ENCODE peak calls at places on chromosome 16, in eight cellular contexts. U is kidney, P is mesothelial cell of epicardium, V is lower leg skin, T is heart left ventricle, L is PC-9, W is tibial artery, K is IMR-90. X is an unnamed sample.

GRCh38 chr16:14486520-14487303 is 143.3 kb downstream of the PARN start:
- DNase-seq in U (peak), P (peak), V (peak), T (no peak), L (peak), W (peak), K (peak), X (no peak)

GRCh38 chr16:57153841-57154240 is 32.0 kb downstream of the PSME3IP1 start:
- DNase-seq in U (no peak), P (no peak), V (peak), T (no peak), L (no peak), W (no peak), K (no peak), X (no peak)

GRCh38 chr16:65769055-65769465 is 597.4 kb upstream of the CDH5 start:
- DNase-seq in U (no peak), P (no peak), V (no peak), T (no peak), L (peak), W (no peak), K (peak), X (no peak)

GRCh38 chr16:46736695-46737094 is 11.4 kb downstream of the MYLK3 start:
- DNase-seq in U (no peak), P (no peak), V (no peak), T (no peak), L (no peak), W (peak), K (no peak), X (no peak)

GRCh38 chr16:11636172-11636721 is 32.0 kb upstream of the SNN start:
- DNase-seq in U (no peak), P (no peak), V (no peak), T (no peak), L (peak), W (no peak), K (no peak), X (no peak)

GRCh38 chr16:3546990-3547682 is 30.1 kb downstream of the NLRC3 start:
- DNase-seq in U (no peak), P (no peak), V (no peak), T (no peak), L (no peak), W (no peak), K (no peak), X (no peak)

GRCh38 chr16:86806181-86806837 is 228.0 kb downstream of the FOXL1 start:
- DNase-seq in U (no peak), P (no peak), V (peak), T (no peak), L (no peak), W (peak), K (no peak), X (no peak)

GRCh38 chr16:86476956-86477530 is 33.3 kb upstream of the FOXF1 start:
- DNase-seq in U (no peak), P (no peak), V (no peak), T (no peak), L (no peak), W (no peak), K (no peak), X (no peak)

GRCh38 chr16:21653571-21653970 is 1.2 kb upstream of the IGSF6 start:
- DNase-seq in U (no peak), P (no peak), V (no peak), T (no peak), L (no peak), W (no peak), K (no peak), X (no peak)

DNA sequence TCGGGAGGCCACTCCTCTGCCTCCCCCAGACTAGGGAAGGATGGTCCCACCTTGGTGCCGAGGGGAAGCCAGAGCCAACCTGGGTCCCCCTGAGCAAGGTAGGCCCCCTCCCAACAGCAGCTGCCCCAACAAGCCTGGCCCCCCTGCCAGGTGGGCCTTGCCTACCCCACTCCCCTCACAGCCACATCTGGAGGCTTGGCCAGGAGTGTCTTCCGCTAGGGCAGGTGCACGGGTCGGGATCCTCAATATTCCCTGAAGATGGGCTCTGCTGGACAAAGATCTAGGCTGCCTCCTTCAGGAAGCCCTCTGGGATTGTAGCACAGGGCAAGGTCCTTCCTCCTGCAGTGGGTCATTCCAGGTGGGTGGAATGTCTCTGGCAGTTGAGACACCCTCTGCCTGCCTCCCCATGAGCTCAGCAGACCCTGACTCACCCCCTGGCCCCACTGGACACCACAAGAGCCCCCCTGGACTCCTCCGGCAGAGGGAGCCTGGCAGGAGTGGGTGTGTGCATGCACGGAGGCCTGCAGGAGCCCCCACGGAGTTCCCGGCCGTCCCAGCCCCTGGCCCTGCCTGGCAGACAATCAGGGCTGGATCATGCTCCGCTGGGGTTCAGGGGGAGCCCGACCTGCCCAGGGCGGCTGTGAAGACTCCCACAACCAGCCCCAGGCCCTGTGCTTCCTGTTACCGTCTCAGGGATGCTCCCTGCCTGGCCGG is 437 bp downstream of the C1QTNF8 start:
- DNase-seq in U (no peak), P (no peak), V (no peak), T (no peak), L (no peak), W (no peak), K (no peak), X (no peak)
- TF ChIP-seq CTCF in U (no peak), P (no peak), V (no peak), T (no peak), L (no peak), W (no peak), K (no peak), X (no peak)

DNA sequence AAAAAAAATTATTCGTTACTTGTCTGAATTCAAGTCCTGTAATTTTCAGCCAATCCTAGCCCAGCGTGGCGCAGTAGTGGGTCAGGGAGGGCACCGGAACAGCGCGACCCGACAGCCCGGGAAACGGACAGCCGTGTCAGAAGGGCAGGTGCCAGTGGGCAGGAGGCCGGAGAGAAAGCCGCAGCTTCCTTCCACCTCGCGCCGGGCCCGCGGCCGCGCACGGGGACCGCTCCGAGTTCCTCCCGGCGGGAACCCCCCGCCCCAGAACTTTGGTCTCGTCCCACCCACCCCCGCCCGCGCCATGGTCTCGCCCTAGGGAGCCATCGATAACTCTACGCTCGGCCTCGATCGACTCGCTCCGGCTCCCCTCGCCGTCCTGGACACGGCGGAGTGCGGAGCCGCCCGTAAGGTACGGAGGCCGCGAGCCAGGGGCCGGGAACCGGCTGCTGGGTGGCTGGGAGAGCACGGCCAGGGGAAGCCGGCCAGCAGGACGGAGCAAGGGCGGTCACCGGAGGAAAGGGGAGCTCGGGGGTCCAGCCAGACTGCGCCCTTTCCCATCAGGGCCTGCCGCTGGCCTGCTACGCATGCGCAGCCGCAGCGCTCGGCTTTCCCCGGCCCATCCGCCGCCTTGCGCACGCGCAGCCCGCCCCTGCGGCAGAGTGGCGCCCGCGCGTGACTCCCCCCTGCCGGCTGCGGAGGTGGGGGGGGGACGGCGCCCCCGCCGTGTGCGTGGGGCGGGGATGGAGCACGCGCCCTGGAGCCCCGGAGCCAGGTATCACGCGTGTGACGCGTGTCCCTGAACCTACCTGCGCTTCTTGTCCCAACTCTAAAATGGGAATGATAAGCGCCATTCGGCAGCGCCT is at the start of gene MLST8:
- DNase-seq in U (peak), P (peak), V (peak), T (peak), L (peak), W (peak), K (peak), X (peak)
- TF ChIP-seq CTCF in U (no peak), P (peak), V (no peak), T (peak), L (peak), W (no peak), K (peak), X (no peak)

GRCh38 chr16:15777533-15778203 is 79.2 kb downstream of the MYH11 start:
- DNase-seq in U (peak), P (no peak), V (no peak), T (no peak), L (peak), W (no peak), K (peak), X (peak)
- TF ChIP-seq CTCF in U (peak), P (no peak), V (no peak), T (peak), L (peak), W (no peak), K (peak), X (peak)

GRCh38 chr16:71443714-71444113 is 1.9 kb upstream of the TLE7 start:
- DNase-seq in U (no peak), P (no peak), V (no peak), T (no peak), L (no peak), W (no peak), K (no peak), X (no peak)

GRCh38 chr16:71442041-71442440 is at the start of gene TLE7:
- DNase-seq in U (no peak), P (no peak), V (no peak), T (no peak), L (no peak), W (no peak), K (no peak), X (no peak)

GRCh38 chr16:71439531-71439930 is 2.3 kb downstream of the TLE7 start:
- DNase-seq in U (no peak), P (no peak), V (no peak), T (no peak), L (no peak), W (no peak), K (no peak), X (no peak)

GRCh38 chr16:71441348-71441781 is 489 bp downstream of the TLE7 start:
- DNase-seq in U (no peak), P (no peak), V (no peak), T (no peak), L (no peak), W (no peak), K (no peak), X (no peak)

GRCh38 chr16:71440669-71441347 is 1.0 kb downstream of the TLE7 start:
- DNase-seq in U (no peak), P (no peak), V (no peak), T (no peak), L (no peak), W (no peak), K (no peak), X (peak)
- TF ChIP-seq CTCF in U (no peak), P (no peak), V (no peak), T (no peak), L (peak), W (no peak), K (no peak), X (no peak)

GRCh38 chr16:60907645-60908044 is 1128.6 kb downstream of the CDH8 start:
- DNase-seq in U (no peak), P (no peak), V (no peak), T (no peak), L (no peak), W (no peak), K (no peak), X (no peak)
- TF ChIP-seq CTCF in U (no peak), P (no peak), V (no peak), T (peak), L (no peak), W (no peak), K (no peak), X (no peak)

DNA sequence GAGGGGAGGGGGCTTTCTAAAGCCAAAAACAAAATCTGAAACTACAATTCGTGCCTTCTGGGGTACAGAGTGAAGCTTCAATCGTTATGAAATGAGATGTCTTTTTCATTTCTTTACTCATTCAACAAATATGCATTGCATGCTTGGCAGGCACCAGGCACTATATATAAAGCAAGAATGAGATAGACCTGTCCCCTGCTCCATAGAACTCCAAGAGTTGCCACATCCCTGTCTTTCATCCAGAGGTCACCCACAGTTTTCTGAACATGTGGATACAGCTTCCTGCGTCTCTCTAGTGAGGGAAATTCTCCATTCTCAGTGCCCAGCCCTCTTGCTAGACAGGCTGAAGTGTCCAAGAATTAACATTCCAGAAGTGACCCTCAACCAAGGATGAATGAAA is 343.2 kb upstream of the MAF start:
- DNase-seq in U (no peak), P (no peak), V (no peak), T (no peak), L (no peak), W (no peak), K (no peak), X (no peak)
- TF ChIP-seq CTCF in U (no peak), P (no peak), V (no peak), T (no peak), L (no peak), W (no peak), K (no peak), X (no peak)

GRCh38 chr16:24758986-24759385 is 29.5 kb downstream of the TNRC6A start:
- DNase-seq in U (no peak), P (no peak), V (no peak), T (no peak), L (no peak), W (no peak), K (no peak), X (no peak)

GRCh38 chr16:24753437-24753836 is 24.0 kb downstream of the TNRC6A start:
- DNase-seq in U (no peak), P (no peak), V (no peak), T (no peak), L (no peak), W (no peak), K (no peak), X (no peak)

GRCh38 chr16:24758373-24758772 is 28.9 kb downstream of the TNRC6A start:
- DNase-seq in U (no peak), P (no peak), V (no peak), T (no peak), L (no peak), W (no peak), K (peak), X (no peak)

GRCh38 chr16:24754543-24754942 is 25.1 kb downstream of the TNRC6A start:
- DNase-seq in U (no peak), P (no peak), V (no peak), T (no peak), L (no peak), W (no peak), K (no peak), X (no peak)

GRCh38 chr16:24755201-24755874 is 25.9 kb downstream of the TNRC6A start:
- DNase-seq in U (no peak), P (no peak), V (no peak), T (no peak), L (no peak), W (no peak), K (no peak), X (no peak)
- TF ChIP-seq CTCF in U (no peak), P (no peak), V (no peak), T (no peak), L (no peak), W (no peak), K (no peak), X (no peak)

DNA sequence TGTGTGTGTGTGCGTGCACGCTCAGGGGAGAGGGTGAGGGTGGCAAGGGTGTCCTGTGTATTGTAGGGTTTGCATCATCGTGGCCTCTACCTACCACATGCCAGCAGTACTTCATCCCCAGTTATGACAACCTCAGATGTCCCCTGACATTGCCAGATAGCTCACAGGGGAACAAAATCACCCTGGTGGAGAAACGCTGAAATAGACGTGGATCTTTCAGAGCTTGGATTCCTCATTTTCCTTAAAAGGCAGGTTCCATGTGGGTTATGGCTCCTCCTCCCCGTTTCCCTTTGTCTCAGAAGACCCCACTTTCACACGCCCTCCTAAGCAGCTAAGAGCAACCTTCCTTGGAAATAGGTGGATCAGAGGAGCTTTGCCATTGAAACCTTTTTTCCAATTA is 75.2 kb upstream of the IRX3 start:
- DNase-seq in U (no peak), P (no peak), V (no peak), T (no peak), L (no peak), W (no peak), K (no peak), X (no peak)
- TF ChIP-seq CTCF in U (no peak), P (no peak), V (no peak), T (no peak), L (no peak), W (no peak), K (no peak), X (no peak)

DNA sequence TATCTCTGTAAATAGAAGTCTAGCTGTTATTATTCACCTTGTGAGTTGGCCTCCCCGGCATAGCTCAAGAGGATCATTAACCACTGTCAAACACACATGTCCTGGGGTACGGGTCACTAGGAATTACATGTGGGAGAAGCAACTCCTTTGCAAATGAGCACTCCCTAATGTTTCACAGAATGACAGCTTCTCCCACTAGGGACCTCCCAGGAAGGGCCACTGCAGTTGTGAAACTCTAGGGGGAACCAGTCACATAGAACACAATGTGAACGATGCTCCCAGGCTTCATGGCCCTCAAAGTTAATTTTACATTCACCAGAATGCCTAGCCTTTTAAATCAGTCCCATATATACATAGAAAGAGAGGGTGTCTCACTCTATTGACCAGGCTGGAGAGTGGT is 12.4 kb upstream of the ZNF19 start:
- DNase-seq in U (no peak), P (no peak), V (no peak), T (no peak), L (no peak), W (no peak), K (no peak), X (no peak)
- TF ChIP-seq CTCF in U (no peak), P (no peak), V (no peak), T (no peak), L (no peak), W (no peak), K (no peak), X (peak)

X was measured in GM10248.